ENCODE peak calls at places on chromosomes 13 and 19, in nine cellular contexts. One of them, this sample, is unnamed.

GRCh38 chr19:50628146-50628545 is 11.5 kb downstream of the SYT3 start:
- DNase-seq in HuH-7: no peak
- DNase-seq in stimulated activated CD8-positive, alpha-beta memory T cell treated with anti-CD3 and anti-CD28 coated beads, Interleukin-12 subunit alpha, Interleukin-12 subunit beta, amount 100 ng/mL, for 4 hours: no peak
- DNase-seq in cardiac septum: no peak
- DNase-seq in nucleus accumbens: no peak
- DNase-seq in lower leg skin: no peak
- DNase-seq in T-helper 22 cell: no peak
- DNase-seq in RCC 7860: no peak
- DNase-seq in activated naive CD4-positive, alpha-beta T cell treated with Interleukin-2 at 50 U/mL for 16 hours: no peak
- DNase-seq in this sample: no peak

GRCh38 chr19:48543121-48543710 is 8.8 kb upstream of the SULT2B1 start:
- DNase-seq in HuH-7: no peak
- DNase-seq in stimulated activated CD8-positive, alpha-beta memory T cell treated with anti-CD3 and anti-CD28 coated beads, Interleukin-12 subunit alpha, Interleukin-12 subunit beta, amount 100 ng/mL, for 4 hours: no peak
- DNase-seq in cardiac septum: no peak
- DNase-seq in nucleus accumbens: no peak
- DNase-seq in lower leg skin: peak; percentile 53
- DNase-seq in T-helper 22 cell: no peak
- DNase-seq in RCC 7860: peak; percentile 60
- DNase-seq in activated naive CD4-positive, alpha-beta T cell treated with Interleukin-2 at 50 U/mL for 16 hours: no peak
- DNase-seq in this sample: peak; percentile 81

GRCh38 chr13:75736132-75736531 is 100.0 kb downstream of the LMO7 start:
- DNase-seq in HuH-7: no peak
- DNase-seq in stimulated activated CD8-positive, alpha-beta memory T cell treated with anti-CD3 and anti-CD28 coated beads, Interleukin-12 subunit alpha, Interleukin-12 subunit beta, amount 100 ng/mL, for 4 hours: no peak
- DNase-seq in cardiac septum: no peak
- DNase-seq in nucleus accumbens: no peak
- DNase-seq in lower leg skin: no peak
- DNase-seq in T-helper 22 cell: no peak
- DNase-seq in RCC 7860: no peak
- DNase-seq in activated naive CD4-positive, alpha-beta T cell treated with Interleukin-2 at 50 U/mL for 16 hours: no peak
- DNase-seq in this sample: no peak

GRCh38 chr13:26664286-26664685 is 96.3 kb downstream of the GPR12 start:
- DNase-seq in HuH-7: no peak
- DNase-seq in stimulated activated CD8-positive, alpha-beta memory T cell treated with anti-CD3 and anti-CD28 coated beads, Interleukin-12 subunit alpha, Interleukin-12 subunit beta, amount 100 ng/mL, for 4 hours: no peak
- DNase-seq in cardiac septum: no peak
- DNase-seq in nucleus accumbens: no peak
- DNase-seq in lower leg skin: no peak
- DNase-seq in T-helper 22 cell: no peak
- DNase-seq in RCC 7860: no peak
- DNase-seq in activated naive CD4-positive, alpha-beta T cell treated with Interleukin-2 at 50 U/mL for 16 hours: no peak
- DNase-seq in this sample: no peak

GRCh38 chr19:3817761-3818160 is 31.6 kb upstream of the MATK start:
- DNase-seq in HuH-7: no peak
- DNase-seq in stimulated activated CD8-positive, alpha-beta memory T cell treated with anti-CD3 and anti-CD28 coated beads, Interleukin-12 subunit alpha, Interleukin-12 subunit beta, amount 100 ng/mL, for 4 hours: no peak
- DNase-seq in cardiac septum: no peak
- DNase-seq in nucleus accumbens: no peak
- DNase-seq in lower leg skin: no peak
- DNase-seq in T-helper 22 cell: no peak
- DNase-seq in RCC 7860: no peak
- DNase-seq in activated naive CD4-positive, alpha-beta T cell treated with Interleukin-2 at 50 U/mL for 16 hours: no peak
- DNase-seq in this sample: no peak

GRCh38 chr13:44218501-44219240 is 155.0 kb upstream of the SERP2 start:
- DNase-seq in HuH-7: no peak
- DNase-seq in stimulated activated CD8-positive, alpha-beta memory T cell treated with anti-CD3 and anti-CD28 coated beads, Interleukin-12 subunit alpha, Interleukin-12 subunit beta, amount 100 ng/mL, for 4 hours: no peak
- DNase-seq in cardiac septum: no peak
- DNase-seq in nucleus accumbens: peak; percentile 10
- DNase-seq in lower leg skin: peak; percentile 74
- DNase-seq in T-helper 22 cell: no peak
- DNase-seq in RCC 7860: no peak
- DNase-seq in activated naive CD4-positive, alpha-beta T cell treated with Interleukin-2 at 50 U/mL for 16 hours: no peak
- DNase-seq in this sample: peak; percentile 80

GRCh38 chr19:14450168-14450874 is 17.2 kb downstream of the PKN1 start:
- DNase-seq in HuH-7: no peak
- DNase-seq in stimulated activated CD8-positive, alpha-beta memory T cell treated with anti-CD3 and anti-CD28 coated beads, Interleukin-12 subunit alpha, Interleukin-12 subunit beta, amount 100 ng/mL, for 4 hours: no peak
- DNase-seq in cardiac septum: no peak
- DNase-seq in nucleus accumbens: no peak
- DNase-seq in lower leg skin: no peak
- DNase-seq in T-helper 22 cell: peak; percentile 28
- DNase-seq in RCC 7860: peak; percentile 17
- DNase-seq in activated naive CD4-positive, alpha-beta T cell treated with Interleukin-2 at 50 U/mL for 16 hours: peak; percentile 69
- DNase-seq in this sample: no peak

GRCh38 chr19:52397310-52398090 is at the start of gene ZNF528:
- DNase-seq in HuH-7: peak; percentile 78
- DNase-seq in stimulated activated CD8-positive, alpha-beta memory T cell treated with anti-CD3 and anti-CD28 coated beads, Interleukin-12 subunit alpha, Interleukin-12 subunit beta, amount 100 ng/mL, for 4 hours: peak; percentile 89
- DNase-seq in cardiac septum: peak; percentile 98
- DNase-seq in nucleus accumbens: peak; percentile 94
- DNase-seq in lower leg skin: peak; percentile 94
- DNase-seq in T-helper 22 cell: peak; percentile 76
- DNase-seq in RCC 7860: peak; percentile 74
- DNase-seq in activated naive CD4-positive, alpha-beta T cell treated with Interleukin-2 at 50 U/mL for 16 hours: peak; percentile 95
- DNase-seq in this sample: peak; percentile 98

GRCh38 chr19:2242092-2242537 is 5.5 kb downstream of the SF3A2 start:
- DNase-seq in HuH-7: no peak
- DNase-seq in stimulated activated CD8-positive, alpha-beta memory T cell treated with anti-CD3 and anti-CD28 coated beads, Interleukin-12 subunit alpha, Interleukin-12 subunit beta, amount 100 ng/mL, for 4 hours: no peak
- DNase-seq in cardiac septum: no peak
- DNase-seq in nucleus accumbens: no peak
- DNase-seq in lower leg skin: no peak
- DNase-seq in T-helper 22 cell: no peak
- DNase-seq in RCC 7860: no peak
- DNase-seq in activated naive CD4-positive, alpha-beta T cell treated with Interleukin-2 at 50 U/mL for 16 hours: no peak
- DNase-seq in this sample: no peak

GRCh38 chr13:50692396-50692915 is 151.0 kb downstream of the DLEU7 start:
- DNase-seq in HuH-7: no peak
- DNase-seq in stimulated activated CD8-positive, alpha-beta memory T cell treated with anti-CD3 and anti-CD28 coated beads, Interleukin-12 subunit alpha, Interleukin-12 subunit beta, amount 100 ng/mL, for 4 hours: no peak
- DNase-seq in cardiac septum: no peak
- DNase-seq in nucleus accumbens: no peak
- DNase-seq in lower leg skin: no peak
- DNase-seq in T-helper 22 cell: no peak
- DNase-seq in RCC 7860: no peak
- DNase-seq in activated naive CD4-positive, alpha-beta T cell treated with Interleukin-2 at 50 U/mL for 16 hours: no peak
- DNase-seq in this sample: no peak

GRCh38 chr19:8017808-8018207 is 12.4 kb upstream of the ELAVL1 start:
- DNase-seq in HuH-7: peak; percentile 59
- DNase-seq in stimulated activated CD8-positive, alpha-beta memory T cell treated with anti-CD3 and anti-CD28 coated beads, Interleukin-12 subunit alpha, Interleukin-12 subunit beta, amount 100 ng/mL, for 4 hours: no peak
- DNase-seq in cardiac septum: no peak
- DNase-seq in nucleus accumbens: no peak
- DNase-seq in lower leg skin: no peak
- DNase-seq in T-helper 22 cell: no peak
- DNase-seq in RCC 7860: no peak
- DNase-seq in activated naive CD4-positive, alpha-beta T cell treated with Interleukin-2 at 50 U/mL for 16 hours: peak; percentile 40
- DNase-seq in this sample: no peak

GRCh38 chr19:13103961-13104847 is 1.5 kb upstream of the LYL1 start:
- DNase-seq in HuH-7: peak; percentile 66
- DNase-seq in stimulated activated CD8-positive, alpha-beta memory T cell treated with anti-CD3 and anti-CD28 coated beads, Interleukin-12 subunit alpha, Interleukin-12 subunit beta, amount 100 ng/mL, for 4 hours: no peak
- DNase-seq in cardiac septum: peak; percentile 91
- DNase-seq in nucleus accumbens: peak; percentile 50
- DNase-seq in lower leg skin: no peak
- DNase-seq in T-helper 22 cell: no peak
- DNase-seq in RCC 7860: no peak
- DNase-seq in activated naive CD4-positive, alpha-beta T cell treated with Interleukin-2 at 50 U/mL for 16 hours: peak; percentile 73
- DNase-seq in this sample: no peak

GRCh38 chr19:36225219-36225892 is 10.4 kb downstream of the ZNF146 start:
- DNase-seq in HuH-7: no peak
- DNase-seq in stimulated activated CD8-positive, alpha-beta memory T cell treated with anti-CD3 and anti-CD28 coated beads, Interleukin-12 subunit alpha, Interleukin-12 subunit beta, amount 100 ng/mL, for 4 hours: no peak
- DNase-seq in cardiac septum: no peak
- DNase-seq in nucleus accumbens: no peak
- DNase-seq in lower leg skin: no peak
- DNase-seq in T-helper 22 cell: no peak
- DNase-seq in RCC 7860: no peak
- DNase-seq in activated naive CD4-positive, alpha-beta T cell treated with Interleukin-2 at 50 U/mL for 16 hours: no peak
- DNase-seq in this sample: no peak

GRCh38 chr13:51523082-51523518 is 61.2 kb upstream of the WDFY2 start:
- DNase-seq in HuH-7: peak; percentile 8
- DNase-seq in stimulated activated CD8-positive, alpha-beta memory T cell treated with anti-CD3 and anti-CD28 coated beads, Interleukin-12 subunit alpha, Interleukin-12 subunit beta, amount 100 ng/mL, for 4 hours: no peak
- DNase-seq in cardiac septum: no peak
- DNase-seq in nucleus accumbens: no peak
- DNase-seq in lower leg skin: peak; percentile 42
- DNase-seq in T-helper 22 cell: no peak
- DNase-seq in RCC 7860: peak; percentile 64
- DNase-seq in activated naive CD4-positive, alpha-beta T cell treated with Interleukin-2 at 50 U/mL for 16 hours: peak; percentile 25
- DNase-seq in this sample: peak; percentile 57

GRCh38 chr13:92175330-92175729 is 776.9 kb downstream of the GPC5 start:
- DNase-seq in HuH-7: peak; percentile 13
- DNase-seq in stimulated activated CD8-positive, alpha-beta memory T cell treated with anti-CD3 and anti-CD28 coated beads, Interleukin-12 subunit alpha, Interleukin-12 subunit beta, amount 100 ng/mL, for 4 hours: no peak
- DNase-seq in cardiac septum: no peak
- DNase-seq in nucleus accumbens: no peak
- DNase-seq in lower leg skin: no peak
- DNase-seq in T-helper 22 cell: no peak
- DNase-seq in RCC 7860: peak; percentile 5
- DNase-seq in activated naive CD4-positive, alpha-beta T cell treated with Interleukin-2 at 50 U/mL for 16 hours: no peak
- DNase-seq in this sample: no peak

GRCh38 chr19:34220472-34221063 is 33.8 kb upstream of the GARRE1 start:
- DNase-seq in HuH-7: peak; percentile 61
- DNase-seq in stimulated activated CD8-positive, alpha-beta memory T cell treated with anti-CD3 and anti-CD28 coated beads, Interleukin-12 subunit alpha, Interleukin-12 subunit beta, amount 100 ng/mL, for 4 hours: no peak
- DNase-seq in cardiac septum: no peak
- DNase-seq in nucleus accumbens: peak; percentile 44
- DNase-seq in lower leg skin: peak; percentile 55
- DNase-seq in T-helper 22 cell: peak; percentile 8
- DNase-seq in RCC 7860: no peak
- DNase-seq in activated naive CD4-positive, alpha-beta T cell treated with Interleukin-2 at 50 U/mL for 16 hours: peak; percentile 62
- DNase-seq in this sample: peak; percentile 61

GRCh38 chr19:38375748-38376147 is 1.4 kb downstream of the PSMD8 start:
- DNase-seq in HuH-7: no peak
- DNase-seq in stimulated activated CD8-positive, alpha-beta memory T cell treated with anti-CD3 and anti-CD28 coated beads, Interleukin-12 subunit alpha, Interleukin-12 subunit beta, amount 100 ng/mL, for 4 hours: no peak
- DNase-seq in cardiac septum: no peak
- DNase-seq in nucleus accumbens: no peak
- DNase-seq in lower leg skin: no peak
- DNase-seq in T-helper 22 cell: no peak
- DNase-seq in RCC 7860: no peak
- DNase-seq in activated naive CD4-positive, alpha-beta T cell treated with Interleukin-2 at 50 U/mL for 16 hours: no peak
- DNase-seq in this sample: no peak

GRCh38 chr13:48251616-48252081 is 18.6 kb downstream of the ITM2B start:
- DNase-seq in HuH-7: no peak
- DNase-seq in stimulated activated CD8-positive, alpha-beta memory T cell treated with anti-CD3 and anti-CD28 coated beads, Interleukin-12 subunit alpha, Interleukin-12 subunit beta, amount 100 ng/mL, for 4 hours: no peak
- DNase-seq in cardiac septum: no peak
- DNase-seq in nucleus accumbens: no peak
- DNase-seq in lower leg skin: no peak
- DNase-seq in T-helper 22 cell: no peak
- DNase-seq in RCC 7860: no peak
- DNase-seq in activated naive CD4-positive, alpha-beta T cell treated with Interleukin-2 at 50 U/mL for 16 hours: no peak
- DNase-seq in this sample: no peak

GRCh38 chr13:110505594-110505993 is 55.9 kb downstream of the RAB20 start:
- DNase-seq in HuH-7: no peak
- DNase-seq in stimulated activated CD8-positive, alpha-beta memory T cell treated with anti-CD3 and anti-CD28 coated beads, Interleukin-12 subunit alpha, Interleukin-12 subunit beta, amount 100 ng/mL, for 4 hours: no peak
- DNase-seq in cardiac septum: no peak
- DNase-seq in nucleus accumbens: no peak
- DNase-seq in lower leg skin: no peak
- DNase-seq in T-helper 22 cell: no peak
- DNase-seq in RCC 7860: no peak
- DNase-seq in activated naive CD4-positive, alpha-beta T cell treated with Interleukin-2 at 50 U/mL for 16 hours: no peak
- DNase-seq in this sample: no peak

GRCh38 chr19:16327911-16328823 is 3.5 kb downstream of the KLF2 start:
- DNase-seq in HuH-7: no peak
- DNase-seq in stimulated activated CD8-positive, alpha-beta memory T cell treated with anti-CD3 and anti-CD28 coated beads, Interleukin-12 subunit alpha, Interleukin-12 subunit beta, amount 100 ng/mL, for 4 hours: peak; percentile 20
- DNase-seq in cardiac septum: peak; percentile 94
- DNase-seq in nucleus accumbens: peak; percentile 17
- DNase-seq in lower leg skin: peak; percentile 91
- DNase-seq in T-helper 22 cell: peak; percentile 45
- DNase-seq in RCC 7860: no peak
- DNase-seq in activated naive CD4-positive, alpha-beta T cell treated with Interleukin-2 at 50 U/mL for 16 hours: peak; percentile 51
- DNase-seq in this sample: peak; percentile 84

GRCh38 chr19:19599190-19599535 is 19.3 kb downstream of the PBX4 start:
- DNase-seq in HuH-7: no peak
- DNase-seq in stimulated activated CD8-positive, alpha-beta memory T cell treated with anti-CD3 and anti-CD28 coated beads, Interleukin-12 subunit alpha, Interleukin-12 subunit beta, amount 100 ng/mL, for 4 hours: no peak
- DNase-seq in cardiac septum: no peak
- DNase-seq in nucleus accumbens: no peak
- DNase-seq in lower leg skin: no peak
- DNase-seq in T-helper 22 cell: no peak
- DNase-seq in RCC 7860: no peak
- DNase-seq in activated naive CD4-positive, alpha-beta T cell treated with Interleukin-2 at 50 U/mL for 16 hours: peak; percentile 44
- DNase-seq in this sample: no peak

GRCh38 chr19:48596679-48597465 is 9.7 kb upstream of the SPACA4 start:
- DNase-seq in HuH-7: no peak
- DNase-seq in stimulated activated CD8-positive, alpha-beta memory T cell treated with anti-CD3 and anti-CD28 coated beads, Interleukin-12 subunit alpha, Interleukin-12 subunit beta, amount 100 ng/mL, for 4 hours: no peak
- DNase-seq in cardiac septum: no peak
- DNase-seq in nucleus accumbens: no peak
- DNase-seq in lower leg skin: no peak
- DNase-seq in T-helper 22 cell: peak; percentile 38
- DNase-seq in RCC 7860: no peak
- DNase-seq in activated naive CD4-positive, alpha-beta T cell treated with Interleukin-2 at 50 U/mL for 16 hours: peak; percentile 66
- DNase-seq in this sample: no peak

GRCh38 chr13:23799945-23800344 is 89.3 kb downstream of the MIPEP start:
- DNase-seq in HuH-7: no peak
- DNase-seq in stimulated activated CD8-positive, alpha-beta memory T cell treated with anti-CD3 and anti-CD28 coated beads, Interleukin-12 subunit alpha, Interleukin-12 subunit beta, amount 100 ng/mL, for 4 hours: no peak
- DNase-seq in cardiac septum: no peak
- DNase-seq in nucleus accumbens: no peak
- DNase-seq in lower leg skin: no peak
- DNase-seq in T-helper 22 cell: no peak
- DNase-seq in RCC 7860: no peak
- DNase-seq in activated naive CD4-positive, alpha-beta T cell treated with Interleukin-2 at 50 U/mL for 16 hours: no peak
- DNase-seq in this sample: no peak

GRCh38 chr13:42420304-42420703 is 148.4 kb downstream of the AKAP11 start:
- DNase-seq in HuH-7: no peak
- DNase-seq in stimulated activated CD8-positive, alpha-beta memory T cell treated with anti-CD3 and anti-CD28 coated beads, Interleukin-12 subunit alpha, Interleukin-12 subunit beta, amount 100 ng/mL, for 4 hours: no peak
- DNase-seq in cardiac septum: no peak
- DNase-seq in nucleus accumbens: no peak
- DNase-seq in lower leg skin: no peak
- DNase-seq in T-helper 22 cell: no peak
- DNase-seq in RCC 7860: no peak
- DNase-seq in activated naive CD4-positive, alpha-beta T cell treated with Interleukin-2 at 50 U/mL for 16 hours: peak; percentile 73
- DNase-seq in this sample: no peak

GRCh38 chr19:14081797-14082674 is 3.5 kb downstream of the C19orf67 start:
- DNase-seq in HuH-7: no peak
- DNase-seq in stimulated activated CD8-positive, alpha-beta memory T cell treated with anti-CD3 and anti-CD28 coated beads, Interleukin-12 subunit alpha, Interleukin-12 subunit beta, amount 100 ng/mL, for 4 hours: no peak
- DNase-seq in cardiac septum: no peak
- DNase-seq in nucleus accumbens: peak; percentile 56
- DNase-seq in lower leg skin: peak; percentile 50
- DNase-seq in T-helper 22 cell: peak; percentile 28
- DNase-seq in RCC 7860: no peak
- DNase-seq in activated naive CD4-positive, alpha-beta T cell treated with Interleukin-2 at 50 U/mL for 16 hours: peak; percentile 48
- DNase-seq in this sample: peak; percentile 79

GRCh38 chr19:10975374-10976036 is 14.7 kb downstream of the SMARCA4 start:
- DNase-seq in HuH-7: no peak
- DNase-seq in stimulated activated CD8-positive, alpha-beta memory T cell treated with anti-CD3 and anti-CD28 coated beads, Interleukin-12 subunit alpha, Interleukin-12 subunit beta, amount 100 ng/mL, for 4 hours: no peak
- DNase-seq in cardiac septum: no peak
- DNase-seq in nucleus accumbens: no peak
- DNase-seq in lower leg skin: no peak
- DNase-seq in T-helper 22 cell: no peak
- DNase-seq in RCC 7860: no peak
- DNase-seq in activated naive CD4-positive, alpha-beta T cell treated with Interleukin-2 at 50 U/mL for 16 hours: no peak
- DNase-seq in this sample: peak; percentile 59

GRCh38 chr13:112218416-112218815 is 151.5 kb downstream of the SOX1 start:
- DNase-seq in HuH-7: no peak
- DNase-seq in stimulated activated CD8-positive, alpha-beta memory T cell treated with anti-CD3 and anti-CD28 coated beads, Interleukin-12 subunit alpha, Interleukin-12 subunit beta, amount 100 ng/mL, for 4 hours: no peak
- DNase-seq in cardiac septum: no peak
- DNase-seq in nucleus accumbens: no peak
- DNase-seq in lower leg skin: no peak
- DNase-seq in T-helper 22 cell: no peak
- DNase-seq in RCC 7860: no peak
- DNase-seq in activated naive CD4-positive, alpha-beta T cell treated with Interleukin-2 at 50 U/mL for 16 hours: no peak
- DNase-seq in this sample: no peak